ENCODE peak calls at places on chromosome 2, in six cellular contexts. One of them, this sample, is unnamed.

GRCh38 chr2:60836491-60836890 is 44.9 kb upstream of the REL start:
- DNase-seq in iPS-NIHi11: no peak
- DNase-seq in ELR: no peak
- DNase-seq in stimulated activated CD8-positive, alpha-beta memory T cell treated with anti-CD3 and anti-CD28 coated beads, Interleukin-12 subunit alpha, Interleukin-12 subunit beta, amount 100 ng/mL, for 4 hours: no peak
- DNase-seq in anterior cingulate cortex: no peak
- DNase-seq in iris pigment epithelial cell: no peak
- DNase-seq in this sample: no peak

GRCh38 chr2:156901373-156902031 is 356.0 kb upstream of the GALNT5 start:
- DNase-seq in anterior cingulate cortex: no peak
- DNase-seq in stimulated activated CD8-positive, alpha-beta memory T cell treated with anti-CD3 and anti-CD28 coated beads, Interleukin-12 subunit alpha, Interleukin-12 subunit beta, amount 100 ng/mL, for 4 hours: no peak
- DNase-seq in iPS-NIHi11: no peak
- DNase-seq in iris pigment epithelial cell: peak; percentile 84
- DNase-seq in ELR: peak; percentile 70
- DNase-seq in this sample: peak; percentile 42

GRCh38 chr2:105919191-105919811 is 174.6 kb downstream of the NCK2 start:
- DNase-seq in stimulated activated CD8-positive, alpha-beta memory T cell treated with anti-CD3 and anti-CD28 coated beads, Interleukin-12 subunit alpha, Interleukin-12 subunit beta, amount 100 ng/mL, for 4 hours: no peak
- DNase-seq in iPS-NIHi11: no peak
- DNase-seq in ELR: no peak
- DNase-seq in iris pigment epithelial cell: no peak
- DNase-seq in anterior cingulate cortex: no peak
- DNase-seq in this sample: peak; percentile 27

GRCh38 chr2:45468279-45468678 is 142.8 kb downstream of the SRBD1 start:
- DNase-seq in iris pigment epithelial cell: no peak
- DNase-seq in stimulated activated CD8-positive, alpha-beta memory T cell treated with anti-CD3 and anti-CD28 coated beads, Interleukin-12 subunit alpha, Interleukin-12 subunit beta, amount 100 ng/mL, for 4 hours: no peak
- DNase-seq in anterior cingulate cortex: no peak
- DNase-seq in iPS-NIHi11: no peak
- DNase-seq in ELR: no peak
- DNase-seq in this sample: no peak

GRCh38 chr2:200618590-200619021 is 32.8 kb downstream of the AOX1 start:
- DNase-seq in anterior cingulate cortex: no peak
- DNase-seq in ELR: peak; percentile 10
- DNase-seq in iPS-NIHi11: no peak
- DNase-seq in stimulated activated CD8-positive, alpha-beta memory T cell treated with anti-CD3 and anti-CD28 coated beads, Interleukin-12 subunit alpha, Interleukin-12 subunit beta, amount 100 ng/mL, for 4 hours: no peak
- DNase-seq in iris pigment epithelial cell: peak; percentile 70
- DNase-seq in this sample: no peak

GRCh38 chr2:200820573-200820972 is 8.9 kb downstream of the BZW1 start:
- DNase-seq in iris pigment epithelial cell: no peak
- DNase-seq in stimulated activated CD8-positive, alpha-beta memory T cell treated with anti-CD3 and anti-CD28 coated beads, Interleukin-12 subunit alpha, Interleukin-12 subunit beta, amount 100 ng/mL, for 4 hours: no peak
- DNase-seq in ELR: no peak
- DNase-seq in anterior cingulate cortex: no peak
- DNase-seq in iPS-NIHi11: no peak
- DNase-seq in this sample: no peak

GRCh38 chr2:38097611-38098350 is 21.8 kb upstream of the CYP1B1 start:
- DNase-seq in anterior cingulate cortex: no peak
- DNase-seq in iris pigment epithelial cell: peak; percentile 57
- DNase-seq in stimulated activated CD8-positive, alpha-beta memory T cell treated with anti-CD3 and anti-CD28 coated beads, Interleukin-12 subunit alpha, Interleukin-12 subunit beta, amount 100 ng/mL, for 4 hours: no peak
- DNase-seq in ELR: no peak
- DNase-seq in iPS-NIHi11: no peak
- DNase-seq in this sample: no peak

GRCh38 chr2:72863046-72863445 is 24.2 kb upstream of the SPR start:
- DNase-seq in stimulated activated CD8-positive, alpha-beta memory T cell treated with anti-CD3 and anti-CD28 coated beads, Interleukin-12 subunit alpha, Interleukin-12 subunit beta, amount 100 ng/mL, for 4 hours: no peak
- DNase-seq in ELR: no peak
- DNase-seq in anterior cingulate cortex: no peak
- DNase-seq in iPS-NIHi11: no peak
- DNase-seq in iris pigment epithelial cell: no peak
- DNase-seq in this sample: no peak

GRCh38 chr2:238895361-238895882 is 47.5 kb downstream of the TWIST2 start:
- DNase-seq in anterior cingulate cortex: no peak
- DNase-seq in iPS-NIHi11: no peak
- DNase-seq in stimulated activated CD8-positive, alpha-beta memory T cell treated with anti-CD3 and anti-CD28 coated beads, Interleukin-12 subunit alpha, Interleukin-12 subunit beta, amount 100 ng/mL, for 4 hours: no peak
- DNase-seq in iris pigment epithelial cell: no peak
- DNase-seq in ELR: peak; percentile 72
- DNase-seq in this sample: no peak

GRCh38 chr2:26401739-26402541 is at the start of gene DRC1:
- DNase-seq in iris pigment epithelial cell: peak; percentile 78
- DNase-seq in iPS-NIHi11: peak; percentile 100
- DNase-seq in ELR: peak; percentile 61
- DNase-seq in stimulated activated CD8-positive, alpha-beta memory T cell treated with anti-CD3 and anti-CD28 coated beads, Interleukin-12 subunit alpha, Interleukin-12 subunit beta, amount 100 ng/mL, for 4 hours: no peak
- DNase-seq in anterior cingulate cortex: peak; percentile 42
- DNase-seq in this sample: peak; percentile 94